ENCODE peak calls at places on chromosomes 12 and 14, in ten cellular contexts. One of them, this sample, is unnamed.

GRCh38 chr12:49674318-49674985 is 32.8 kb downstream of the FMNL3 start:
- DNase-seq in psoas muscle: no peak
- DNase-seq in HCT116: no peak
- DNase-seq in cardiac muscle cell: no peak
- DNase-seq in IMR-90: peak; percentile 41
- DNase-seq in Peyer's patch: peak; percentile 34
- DNase-seq in neural progenitor cell: no peak
- DNase-seq in pancreas: no peak
- DNase-seq in left ventricle myocardium inferior: no peak
- DNase-seq in CD4-positive, alpha-beta memory T cell: no peak
- DNase-seq in this sample: no peak

GRCh38 chr14:97499790-97500481 is 702.8 kb downstream of the VRK1 start:
- DNase-seq in psoas muscle: no peak
- DNase-seq in HCT116: no peak
- DNase-seq in cardiac muscle cell: no peak
- DNase-seq in IMR-90: no peak
- DNase-seq in Peyer's patch: no peak
- DNase-seq in neural progenitor cell: no peak
- DNase-seq in pancreas: no peak
- DNase-seq in left ventricle myocardium inferior: no peak
- DNase-seq in CD4-positive, alpha-beta memory T cell: no peak
- DNase-seq in this sample: no peak

GRCh38 chr12:56682323-56682722 is 5.8 kb downstream of the PTGES3 start:
- DNase-seq in psoas muscle: no peak
- DNase-seq in HCT116: no peak
- DNase-seq in cardiac muscle cell: no peak
- DNase-seq in IMR-90: no peak
- DNase-seq in Peyer's patch: peak; percentile 38
- DNase-seq in neural progenitor cell: no peak
- DNase-seq in pancreas: no peak
- DNase-seq in left ventricle myocardium inferior: no peak
- DNase-seq in CD4-positive, alpha-beta memory T cell: no peak
- DNase-seq in this sample: peak; percentile 1

GRCh38 chr14:104580961-104581360 is 1.4 kb downstream of the C14orf180 start:
- DNase-seq in psoas muscle: peak; percentile 33
- DNase-seq in HCT116: no peak
- DNase-seq in cardiac muscle cell: no peak
- DNase-seq in IMR-90: peak; percentile 4
- DNase-seq in Peyer's patch: no peak
- DNase-seq in neural progenitor cell: no peak
- DNase-seq in pancreas: peak; percentile 38
- DNase-seq in left ventricle myocardium inferior: peak; percentile 84
- DNase-seq in CD4-positive, alpha-beta memory T cell: no peak
- DNase-seq in this sample: peak; percentile 81

GRCh38 chr12:12469386-12469785 is 93.3 kb downstream of the DUSP16 start:
- DNase-seq in psoas muscle: no peak
- DNase-seq in HCT116: no peak
- DNase-seq in cardiac muscle cell: no peak
- DNase-seq in IMR-90: no peak
- DNase-seq in Peyer's patch: no peak
- DNase-seq in neural progenitor cell: no peak
- DNase-seq in pancreas: no peak
- DNase-seq in left ventricle myocardium inferior: no peak
- DNase-seq in CD4-positive, alpha-beta memory T cell: no peak
- DNase-seq in this sample: no peak

GRCh38 chr12:79121486-79121885 is 256.9 kb downstream of the SYT1 start:
- DNase-seq in psoas muscle: no peak
- DNase-seq in HCT116: peak; percentile 4
- DNase-seq in cardiac muscle cell: no peak
- DNase-seq in IMR-90: no peak
- DNase-seq in Peyer's patch: no peak
- DNase-seq in neural progenitor cell: no peak
- DNase-seq in pancreas: no peak
- DNase-seq in left ventricle myocardium inferior: no peak
- DNase-seq in CD4-positive, alpha-beta memory T cell: no peak
- DNase-seq in this sample: no peak

GRCh38 chr12:2431810-2432209 is 363.0 kb upstream of the FKBP4 start:
- DNase-seq in psoas muscle: no peak
- DNase-seq in HCT116: no peak
- DNase-seq in cardiac muscle cell: no peak
- DNase-seq in IMR-90: no peak
- DNase-seq in Peyer's patch: no peak
- DNase-seq in neural progenitor cell: no peak
- DNase-seq in pancreas: no peak
- DNase-seq in left ventricle myocardium inferior: no peak
- DNase-seq in CD4-positive, alpha-beta memory T cell: no peak
- DNase-seq in this sample: no peak

GRCh38 chr12:102067574-102068258 is 5.9 kb upstream of the WASHC3 start:
- DNase-seq in psoas muscle: no peak
- DNase-seq in HCT116: no peak
- DNase-seq in cardiac muscle cell: no peak
- DNase-seq in IMR-90: peak; percentile 36
- DNase-seq in Peyer's patch: no peak
- DNase-seq in neural progenitor cell: no peak
- DNase-seq in pancreas: no peak
- DNase-seq in left ventricle myocardium inferior: no peak
- DNase-seq in CD4-positive, alpha-beta memory T cell: no peak
- DNase-seq in this sample: no peak

GRCh38 chr14:89417111-89417468 is at the start of gene FOXN3:
- DNase-seq in psoas muscle: peak; percentile 92
- DNase-seq in HCT116: peak; percentile 78
- DNase-seq in cardiac muscle cell: peak; percentile 94
- DNase-seq in IMR-90: peak; percentile 86
- DNase-seq in Peyer's patch: peak; percentile 96
- DNase-seq in neural progenitor cell: peak; percentile 95
- DNase-seq in pancreas: peak; percentile 94
- DNase-seq in left ventricle myocardium inferior: peak; percentile 92
- DNase-seq in CD4-positive, alpha-beta memory T cell: peak; percentile 83
- DNase-seq in this sample: peak; percentile 93

GRCh38 chr14:103719766-103720165 is 4.2 kb downstream of the ZFYVE21 start:
- DNase-seq in psoas muscle: no peak
- DNase-seq in HCT116: no peak
- DNase-seq in cardiac muscle cell: no peak
- DNase-seq in IMR-90: no peak
- DNase-seq in Peyer's patch: no peak
- DNase-seq in neural progenitor cell: no peak
- DNase-seq in pancreas: no peak
- DNase-seq in left ventricle myocardium inferior: no peak
- DNase-seq in CD4-positive, alpha-beta memory T cell: no peak
- DNase-seq in this sample: no peak

GRCh38 chr14:69586420-69586819 is 11.7 kb upstream of the CCDC177 start:
- DNase-seq in psoas muscle: no peak
- DNase-seq in HCT116: no peak
- DNase-seq in cardiac muscle cell: no peak
- DNase-seq in IMR-90: no peak
- DNase-seq in Peyer's patch: no peak
- DNase-seq in neural progenitor cell: no peak
- DNase-seq in pancreas: no peak
- DNase-seq in left ventricle myocardium inferior: no peak
- DNase-seq in CD4-positive, alpha-beta memory T cell: no peak
- DNase-seq in this sample: no peak

GRCh38 chr12:50764116-50764860 is 387 bp downstream of the ATF1 start:
- DNase-seq in psoas muscle: peak; percentile 47
- DNase-seq in HCT116: no peak
- DNase-seq in cardiac muscle cell: peak; percentile 63
- DNase-seq in IMR-90: peak; percentile 23
- DNase-seq in Peyer's patch: peak; percentile 86
- DNase-seq in neural progenitor cell: peak; percentile 84
- DNase-seq in pancreas: peak; percentile 73
- DNase-seq in left ventricle myocardium inferior: no peak
- DNase-seq in CD4-positive, alpha-beta memory T cell: peak; percentile 86
- DNase-seq in this sample: peak; percentile 82

GRCh38 chr12:104742551-104742961 is 215.5 kb downstream of the SLC41A2 start:
- DNase-seq in psoas muscle: no peak
- DNase-seq in HCT116: no peak
- DNase-seq in cardiac muscle cell: no peak
- DNase-seq in IMR-90: no peak
- DNase-seq in Peyer's patch: no peak
- DNase-seq in neural progenitor cell: peak; percentile 49
- DNase-seq in pancreas: no peak
- DNase-seq in left ventricle myocardium inferior: no peak
- DNase-seq in CD4-positive, alpha-beta memory T cell: no peak
- DNase-seq in this sample: no peak

GRCh38 chr12:50568338-50569155 is 63.8 kb downstream of the DIP2B start:
- DNase-seq in psoas muscle: no peak
- DNase-seq in HCT116: no peak
- DNase-seq in cardiac muscle cell: no peak
- DNase-seq in IMR-90: peak; percentile 39
- DNase-seq in Peyer's patch: no peak
- DNase-seq in neural progenitor cell: no peak
- DNase-seq in pancreas: no peak
- DNase-seq in left ventricle myocardium inferior: no peak
- DNase-seq in CD4-positive, alpha-beta memory T cell: no peak
- DNase-seq in this sample: no peak

GRCh38 chr14:26730929-26731618 is 133.2 kb upstream of the NOVA1 start:
- DNase-seq in psoas muscle: no peak
- DNase-seq in HCT116: no peak
- DNase-seq in cardiac muscle cell: peak; percentile 53
- DNase-seq in IMR-90: peak; percentile 3
- DNase-seq in Peyer's patch: no peak
- DNase-seq in neural progenitor cell: peak; percentile 67
- DNase-seq in pancreas: no peak
- DNase-seq in left ventricle myocardium inferior: no peak
- DNase-seq in CD4-positive, alpha-beta memory T cell: no peak
- DNase-seq in this sample: no peak

GRCh38 chr14:22533739-22534359 is 55.2 kb downstream of the DAD1 start:
- DNase-seq in psoas muscle: no peak
- DNase-seq in HCT116: no peak
- DNase-seq in cardiac muscle cell: no peak
- DNase-seq in IMR-90: no peak
- DNase-seq in Peyer's patch: no peak
- DNase-seq in neural progenitor cell: no peak
- DNase-seq in pancreas: no peak
- DNase-seq in left ventricle myocardium inferior: no peak
- DNase-seq in CD4-positive, alpha-beta memory T cell: no peak
- DNase-seq in this sample: no peak
- H3K27ac ChIP-seq in psoas muscle: no peak overlapping the region
- H3K27ac ChIP-seq in HCT116: no peak overlapping the region
- H3K27ac ChIP-seq in cardiac muscle cell: no peak overlapping the region
- H3K27ac ChIP-seq in IMR-90: no peak overlapping the region
- H3K27ac ChIP-seq in Peyer's patch: peak overlapping the region; percentile 76
- H3K27ac ChIP-seq in neural progenitor cell: no peak overlapping the region
- H3K27ac ChIP-seq in pancreas: no peak overlapping the region
- H3K27ac ChIP-seq in left ventricle myocardium inferior: no peak overlapping the region
- H3K27ac ChIP-seq in CD4-positive, alpha-beta memory T cell: peak overlapping the region; percentile 58
- H3K27ac ChIP-seq in this sample: no peak overlapping the region

DNA sequence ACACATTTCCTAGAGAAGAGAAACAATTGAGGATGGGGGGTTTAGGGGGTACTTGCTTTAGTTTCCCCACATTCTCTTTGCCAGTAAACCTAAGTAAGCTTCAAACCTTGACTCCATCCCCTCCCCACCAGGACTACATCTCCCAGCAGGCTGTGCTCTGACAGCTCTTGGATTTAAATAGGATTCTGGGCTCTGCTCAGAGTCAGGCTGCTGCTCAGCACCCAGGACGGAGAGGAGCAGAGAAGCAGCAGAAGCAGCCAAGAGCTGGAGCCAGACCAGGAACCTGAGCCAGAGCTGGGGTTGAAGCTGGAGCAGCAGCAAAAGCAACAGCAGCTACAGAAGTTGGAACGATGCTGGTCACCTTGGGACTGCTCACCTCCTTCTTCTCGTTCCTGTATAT is 20.6 kb downstream of the RDH12 start:
- DNase-seq in psoas muscle: peak; percentile 55
- DNase-seq in HCT116: no peak
- DNase-seq in cardiac muscle cell: peak; percentile 53
- DNase-seq in IMR-90: peak; percentile 37
- DNase-seq in Peyer's patch: no peak
- DNase-seq in neural progenitor cell: peak; percentile 61
- DNase-seq in pancreas: peak; percentile 21
- DNase-seq in left ventricle myocardium inferior: peak; percentile 84
- DNase-seq in CD4-positive, alpha-beta memory T cell: no peak
- DNase-seq in this sample: no peak
- H3K4me3 ChIP-seq in psoas muscle: no peak overlapping the region
- H3K4me3 ChIP-seq in HCT116: no peak overlapping the region
- H3K4me3 ChIP-seq in cardiac muscle cell: no peak overlapping the region
- H3K4me3 ChIP-seq in IMR-90: no peak overlapping the region
- H3K4me3 ChIP-seq in Peyer's patch: no peak overlapping the region
- H3K4me3 ChIP-seq in neural progenitor cell: peak overlapping the region; percentile 11
- H3K4me3 ChIP-seq in pancreas: peak overlapping the region; percentile 12
- H3K4me3 ChIP-seq in left ventricle myocardium inferior: no peak overlapping the region
- H3K4me3 ChIP-seq in CD4-positive, alpha-beta memory T cell: no peak overlapping the region
- H3K4me3 ChIP-seq in this sample: peak overlapping the region; percentile 17

GRCh38 chr12:113301811-113302210 is 33.1 kb downstream of the SLC8B1 start:
- DNase-seq in psoas muscle: peak; percentile 3
- DNase-seq in HCT116: no peak
- DNase-seq in cardiac muscle cell: no peak
- DNase-seq in IMR-90: no peak
- DNase-seq in Peyer's patch: no peak
- DNase-seq in neural progenitor cell: no peak
- DNase-seq in pancreas: no peak
- DNase-seq in left ventricle myocardium inferior: no peak
- DNase-seq in CD4-positive, alpha-beta memory T cell: no peak
- DNase-seq in this sample: no peak

GRCh38 chr12:113302466-113302865 is 32.4 kb downstream of the SLC8B1 start:
- DNase-seq in psoas muscle: peak; percentile 4
- DNase-seq in HCT116: no peak
- DNase-seq in cardiac muscle cell: no peak
- DNase-seq in IMR-90: no peak
- DNase-seq in Peyer's patch: no peak
- DNase-seq in neural progenitor cell: no peak
- DNase-seq in pancreas: no peak
- DNase-seq in left ventricle myocardium inferior: no peak
- DNase-seq in CD4-positive, alpha-beta memory T cell: no peak
- DNase-seq in this sample: no peak

GRCh38 chr12:113302925-113303640 is 31.8 kb downstream of the SLC8B1 start:
- DNase-seq in psoas muscle: peak; percentile 18
- DNase-seq in HCT116: no peak
- DNase-seq in cardiac muscle cell: no peak
- DNase-seq in IMR-90: no peak
- DNase-seq in Peyer's patch: no peak
- DNase-seq in neural progenitor cell: peak; percentile 67
- DNase-seq in pancreas: no peak
- DNase-seq in left ventricle myocardium inferior: no peak
- DNase-seq in CD4-positive, alpha-beta memory T cell: no peak
- DNase-seq in this sample: no peak

GRCh38 chr12:113306382-113306781 is 28.5 kb downstream of the SLC8B1 start:
- DNase-seq in psoas muscle: no peak
- DNase-seq in HCT116: no peak
- DNase-seq in cardiac muscle cell: no peak
- DNase-seq in IMR-90: peak; percentile 46
- DNase-seq in Peyer's patch: no peak
- DNase-seq in neural progenitor cell: no peak
- DNase-seq in pancreas: no peak
- DNase-seq in left ventricle myocardium inferior: no peak
- DNase-seq in CD4-positive, alpha-beta memory T cell: no peak
- DNase-seq in this sample: no peak

GRCh38 chr12:113305281-113305856 is 29.5 kb downstream of the SLC8B1 start:
- DNase-seq in psoas muscle: no peak
- DNase-seq in HCT116: no peak
- DNase-seq in cardiac muscle cell: no peak
- DNase-seq in IMR-90: no peak
- DNase-seq in Peyer's patch: no peak
- DNase-seq in neural progenitor cell: no peak
- DNase-seq in pancreas: no peak
- DNase-seq in left ventricle myocardium inferior: no peak
- DNase-seq in CD4-positive, alpha-beta memory T cell: no peak
- DNase-seq in this sample: no peak
- H3K27ac ChIP-seq in psoas muscle: no peak overlapping the region
- H3K27ac ChIP-seq in HCT116: no peak overlapping the region
- H3K27ac ChIP-seq in cardiac muscle cell: no peak overlapping the region
- H3K27ac ChIP-seq in IMR-90: no peak overlapping the region
- H3K27ac ChIP-seq in Peyer's patch: no peak overlapping the region
- H3K27ac ChIP-seq in neural progenitor cell: no peak overlapping the region
- H3K27ac ChIP-seq in pancreas: no peak overlapping the region
- H3K27ac ChIP-seq in left ventricle myocardium inferior: no peak overlapping the region
- H3K27ac ChIP-seq in CD4-positive, alpha-beta memory T cell: no peak overlapping the region
- H3K27ac ChIP-seq in this sample: no peak overlapping the region

GRCh38 chr12:15323530-15323929 is 1.2 kb downstream of the PTPRO start:
- DNase-seq in psoas muscle: no peak
- DNase-seq in HCT116: no peak
- DNase-seq in cardiac muscle cell: peak; percentile 23
- DNase-seq in IMR-90: no peak
- DNase-seq in Peyer's patch: no peak
- DNase-seq in neural progenitor cell: no peak
- DNase-seq in pancreas: no peak
- DNase-seq in left ventricle myocardium inferior: no peak
- DNase-seq in CD4-positive, alpha-beta memory T cell: no peak
- DNase-seq in this sample: no peak
- H3K4me3 ChIP-seq in psoas muscle: no peak overlapping the region
- H3K4me3 ChIP-seq in HCT116: no peak overlapping the region
- H3K4me3 ChIP-seq in cardiac muscle cell: no peak overlapping the region
- H3K4me3 ChIP-seq in IMR-90: no peak overlapping the region
- H3K4me3 ChIP-seq in Peyer's patch: no peak overlapping the region
- H3K4me3 ChIP-seq in neural progenitor cell: peak overlapping the region; percentile 88
- H3K4me3 ChIP-seq in pancreas: no peak overlapping the region
- H3K4me3 ChIP-seq in left ventricle myocardium inferior: no peak overlapping the region
- H3K4me3 ChIP-seq in CD4-positive, alpha-beta memory T cell: no peak overlapping the region
- H3K4me3 ChIP-seq in this sample: no peak overlapping the region

This sample was measured in coronary artery.